ENCODE peak calls at places on chromosome 2, in nine cellular contexts. K is fibroblast of mammary gland, E is astrocyte of the spinal cord, U is AG10803, P is breast epithelium, Y is neural progenitor cell, W is mammary epithelial cell, G is OCI-LY7, J is fibroblast of the aortic adventitia. V is an unnamed sample.

GRCh38 chr2:40797115-40797514 is 345.2 kb upstream of the SLC8A1 start:
- DNase-seq in K (peak), E (peak), U (no peak), P (no peak), Y (no peak), W (peak), G (no peak), J (peak), V (peak)

GRCh38 chr2:60479226-60480088 is 74.0 kb downstream of the BCL11A start:
- DNase-seq in K (no peak), E (no peak), U (no peak), P (peak), Y (no peak), W (peak), G (no peak), J (no peak), V (no peak)

GRCh38 chr2:241833101-241833937 is 24.3 kb downstream of the NEU4 start:
- DNase-seq in K (peak), E (no peak), U (peak), P (no peak), Y (no peak), W (no peak), G (no peak), J (peak), V (peak)

GRCh38 chr2:224650815-224651439 is 65.2 kb downstream of the CCDC195 start:
- DNase-seq in K (peak), E (peak), U (peak), P (no peak), Y (peak), W (peak), G (peak), J (peak), V (peak)

GRCh38 chr2:197705912-197706838 is 1.0 kb downstream of the MARS2 start:
- DNase-seq in K (peak), E (no peak), U (peak), P (no peak), Y (peak), W (no peak), G (peak), J (no peak), V (no peak)

GRCh38 chr2:164794432-164795231 is 47.0 kb downstream of the COBLL1 start:
- DNase-seq in K (no peak), E (no peak), U (no peak), P (no peak), Y (no peak), W (no peak), G (no peak), J (peak), V (no peak)

GRCh38 chr2:240561325-240561971 is 1.3 kb downstream of the DUSP28 start:
- DNase-seq in K (peak), E (peak), U (peak), P (no peak), Y (no peak), W (peak), G (peak), J (peak), V (peak)

GRCh38 chr2:182593394-182593707 is 122.7 kb upstream of the DNAJC10 start:
- DNase-seq in K (peak), E (peak), U (peak), P (no peak), Y (no peak), W (peak), G (no peak), J (peak), V (peak)

GRCh38 chr2:187547353-187547979 is 6.8 kb downstream of the TFPI start:
- DNase-seq in K (peak), E (peak), U (peak), P (no peak), Y (no peak), W (peak), G (no peak), J (peak), V (peak)

GRCh38 chr2:168825149-168825548 is 22.7 kb downstream of the NOSTRIN start:
- DNase-seq in K (no peak), E (no peak), U (no peak), P (no peak), Y (no peak), W (no peak), G (no peak), J (no peak), V (no peak)

GRCh38 chr2:77521931-77522470 is at the start of gene LRRTM4:
- DNase-seq in K (no peak), E (peak), U (no peak), P (no peak), Y (peak), W (no peak), G (no peak), J (no peak), V (no peak)

GRCh38 chr2:88010136-88010535 is 6.2 kb downstream of the RNU2-63P start:
- DNase-seq in K (no peak), E (no peak), U (no peak), P (no peak), Y (no peak), W (no peak), G (no peak), J (no peak), V (no peak)

GRCh38 chr2:10133007-10133647 is 10.6 kb downstream of the RRM2 start:
- DNase-seq in K (no peak), E (no peak), U (no peak), P (no peak), Y (no peak), W (no peak), G (no peak), J (no peak), V (no peak)

GRCh38 chr2:241129086-241129871 is 20.0 kb downstream of the PASK start:
- DNase-seq in K (no peak), E (no peak), U (no peak), P (no peak), Y (no peak), W (no peak), G (no peak), J (no peak), V (no peak)

GRCh38 chr2:233059547-233059796 is 670 bp upstream of the INPP5D start:
- DNase-seq in K (no peak), E (no peak), U (no peak), P (no peak), Y (no peak), W (no peak), G (peak), J (no peak), V (no peak)
- H3K4me3 ChIP-seq in K (no peak), E (no peak), U (no peak), P (no peak), Y (no peak), W (no peak), G (peak), J (no peak), V (no peak)

DNA sequence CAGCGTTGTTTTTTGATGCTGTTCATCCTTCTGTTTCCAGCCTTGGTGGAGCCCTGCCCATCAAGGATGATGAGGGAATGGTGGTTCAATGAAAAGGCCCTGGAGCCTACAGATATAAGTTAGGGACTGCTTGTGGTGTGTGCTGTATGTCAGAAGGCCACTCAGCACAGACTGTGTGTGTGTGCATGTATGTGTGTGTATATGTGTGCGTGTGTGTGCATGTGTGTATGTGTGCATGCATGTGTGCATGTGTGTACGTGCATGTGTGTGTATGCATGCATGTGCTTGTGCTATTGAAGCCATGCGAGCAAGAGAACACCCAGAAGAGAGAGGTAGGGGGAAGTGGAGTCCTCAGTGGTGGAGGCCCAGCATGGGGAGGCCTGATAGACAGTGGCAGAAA is 304.9 kb downstream of the CYP26B1 start:
- DNase-seq in K (no peak), E (no peak), U (no peak), P (no peak), Y (no peak), W (no peak), G (no peak), J (no peak), V (no peak)
- TF ChIP-seq CTCF in K (no peak), E (no peak), U (no peak), P (no peak), Y (no peak), W (no peak), G (no peak), J (no peak), V (no peak)

DNA sequence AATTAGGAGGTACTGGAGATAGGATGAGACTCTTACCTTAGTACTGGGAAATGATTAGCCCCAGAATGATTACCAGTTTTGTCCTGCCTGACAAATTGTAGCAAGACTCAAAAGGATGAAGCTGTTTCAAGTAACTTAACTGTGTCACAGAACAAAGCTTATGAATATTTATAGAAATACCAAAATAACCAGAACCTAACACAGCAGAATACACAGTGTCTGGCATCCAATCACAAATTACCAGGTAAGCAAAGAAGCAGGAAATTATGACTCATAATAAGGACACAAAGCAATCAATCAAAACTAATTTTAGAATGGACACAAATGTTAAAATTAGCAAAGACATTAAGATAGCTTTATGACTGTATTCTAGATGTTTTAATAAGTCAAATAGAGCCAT is 91.9 kb downstream of the CTNNA2 start:
- DNase-seq in K (no peak), E (no peak), U (no peak), P (no peak), Y (no peak), W (no peak), G (no peak), J (no peak), V (no peak)
- H3K4me3 ChIP-seq in K (no peak), E (no peak), U (no peak), P (no peak), Y (no peak), W (no peak), G (no peak), J (no peak), V (no peak)

GRCh38 chr2:231928481-231928880 is 2.3 kb upstream of the NPPC start:
- DNase-seq in K (no peak), E (no peak), U (no peak), P (no peak), Y (peak), W (no peak), G (no peak), J (no peak), V (no peak)
- TF ChIP-seq CTCF in K (peak), E (no peak), U (no peak), P (no peak), Y (peak), W (no peak), G (no peak), J (no peak), V (no peak)

GRCh38 chr2:181308731-181309130 is 148.5 kb upstream of the ITGA4 start:
- DNase-seq in K (no peak), E (no peak), U (no peak), P (no peak), Y (no peak), W (no peak), G (no peak), J (no peak), V (no peak)

GRCh38 chr2:181305151-181306123 is 151.7 kb upstream of the ITGA4 start:
- DNase-seq in K (peak), E (no peak), U (peak), P (no peak), Y (no peak), W (no peak), G (peak), J (peak), V (no peak)

GRCh38 chr2:181306785-181307184 is 150.4 kb upstream of the ITGA4 start:
- DNase-seq in K (no peak), E (peak), U (no peak), P (no peak), Y (no peak), W (no peak), G (peak), J (no peak), V (peak)

GRCh38 chr2:181309161-181309560 is 148.0 kb upstream of the ITGA4 start:
- DNase-seq in K (no peak), E (no peak), U (no peak), P (no peak), Y (no peak), W (no peak), G (peak), J (no peak), V (no peak)

GRCh38 chr2:181307203-181307991 is 149.8 kb upstream of the ITGA4 start:
- DNase-seq in K (no peak), E (no peak), U (no peak), P (no peak), Y (no peak), W (no peak), G (peak), J (no peak), V (no peak)
- H3K4me3 ChIP-seq in K (no peak), E (no peak), U (no peak), P (no peak), Y (no peak), W (no peak), G (peak), J (no peak), V (no peak)

DNA sequence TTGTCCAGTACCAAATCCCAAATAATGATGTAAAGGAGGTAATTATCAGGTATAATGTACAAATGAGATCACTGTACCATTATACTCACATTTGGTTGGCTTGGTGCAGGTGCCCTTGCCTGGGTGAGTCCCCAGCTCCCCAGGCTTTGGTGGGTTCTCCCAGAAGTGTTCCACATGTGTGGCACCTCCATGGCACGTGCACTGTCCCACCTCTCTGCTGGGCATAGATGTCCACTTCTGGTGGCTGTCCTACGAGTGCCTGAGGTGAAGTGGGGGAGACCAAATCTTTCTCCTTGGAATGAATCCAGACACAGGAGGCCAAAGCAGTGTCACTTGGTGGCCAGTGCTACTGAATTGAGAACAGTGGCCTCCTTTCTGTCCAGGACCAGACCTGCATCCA is 162.4 kb upstream of the SESTD1 start:
- DNase-seq in K (no peak), E (no peak), U (no peak), P (no peak), Y (no peak), W (no peak), G (no peak), J (no peak), V (no peak)
- TF ChIP-seq CTCF in K (no peak), E (no peak), U (no peak), P (no peak), Y (no peak), W (no peak), G (no peak), J (no peak), V (no peak)

DNA sequence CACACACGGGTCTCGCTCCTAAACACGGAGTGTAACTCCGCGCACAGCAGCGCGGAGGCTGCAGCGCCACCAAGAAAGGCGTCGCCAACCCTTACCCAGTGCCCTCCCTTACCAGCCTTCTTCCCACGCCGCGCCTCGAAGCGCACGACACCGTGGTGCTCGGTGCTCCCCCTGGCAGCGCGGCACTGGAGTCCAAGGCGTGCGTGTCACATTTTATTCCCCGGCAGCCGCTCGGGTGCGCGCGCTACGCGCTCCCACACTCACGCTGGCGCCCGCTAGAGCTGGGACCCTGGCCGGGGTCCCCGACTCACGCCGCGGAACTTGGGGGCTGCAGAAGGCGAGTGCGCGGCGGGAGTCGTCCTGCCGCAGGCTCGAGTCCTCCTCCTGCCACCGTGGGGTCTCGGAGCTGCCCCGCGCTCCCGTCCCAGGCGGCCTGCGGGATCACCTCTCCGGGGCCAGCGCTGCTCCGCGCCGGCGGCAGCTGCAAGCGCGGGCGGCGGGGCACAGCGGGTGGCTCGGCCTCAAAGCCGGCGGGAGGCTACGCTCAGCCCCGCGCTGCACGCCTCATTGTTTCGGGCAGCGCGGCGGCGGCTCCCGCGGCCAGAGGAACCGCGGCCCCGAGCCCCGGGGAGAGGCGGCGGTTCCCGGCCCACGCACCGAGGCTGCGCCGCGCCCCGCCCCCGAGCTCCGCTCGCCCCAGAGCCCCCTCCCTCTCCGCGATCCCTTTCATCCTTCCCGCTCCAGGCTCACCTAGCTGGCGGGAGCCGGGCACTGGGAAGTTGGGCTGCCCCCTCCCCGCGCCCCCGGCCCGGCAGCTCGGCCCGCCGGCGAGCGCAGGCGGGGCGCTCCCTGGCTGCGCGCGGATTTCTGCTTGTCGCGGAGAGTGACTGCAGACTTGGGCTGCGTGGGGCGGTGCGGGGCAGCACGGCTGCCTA is at the start of gene ST6GAL2:
- DNase-seq in K (no peak), E (peak), U (no peak), P (no peak), Y (peak), W (peak), G (no peak), J (no peak), V (peak)
- H3K4me3 ChIP-seq in K (peak), E (peak), U (peak), P (peak), Y (peak), W (peak), G (no peak), J (peak), V (peak)

GRCh38 chr2:102975996-102976636 is 214.3 kb downstream of the TMEM182 start:
- DNase-seq in K (peak), E (peak), U (peak), P (no peak), Y (peak), W (peak), G (peak), J (peak), V (no peak)
- TF ChIP-seq CTCF in K (peak), E (peak), U (peak), P (no peak), Y (peak), W (peak), G (peak), J (peak), V (no peak)

GRCh38 chr2:191740016-191740419 is 62.1 kb downstream of the NABP1 start:
- DNase-seq in K (peak), E (no peak), U (no peak), P (no peak), Y (no peak), W (no peak), G (no peak), J (no peak), V (no peak)
- H3K4me3 ChIP-seq in K (no peak), E (no peak), U (no peak), P (no peak), Y (no peak), W (no peak), G (no peak), J (no peak), V (no peak)

V was measured in foreskin fibroblast.